ENCODE peak calls at places on chromosomes 2 and 18, in four cellular contexts. G is AG04449, X is MM.1S, W is hepatocyte. F is an unnamed sample.

GRCh38 chr2:232872826-232873225 is 2.8 kb downstream of the SNORC start:
- DNase-seq in G (no peak), X (no peak), W (no peak), F (no peak)

GRCh38 chr2:237854295-237854694 is 5.1 kb upstream of the RAMP1 start:
- DNase-seq in G (no peak), X (no peak), W (no peak), F (no peak)

GRCh38 chr2:216179015-216179414 is 69.9 kb downstream of the XRCC5 start:
- DNase-seq in G (no peak), X (no peak), W (no peak), F (no peak)

GRCh38 chr2:157252529-157252928 is 5.0 kb upstream of the GALNT5 start:
- DNase-seq in G (no peak), X (no peak), W (no peak), F (no peak)

GRCh38 chr2:136281281-136282117 is 163.6 kb upstream of the CXCR4 start:
- DNase-seq in G (no peak), X (no peak), W (no peak), F (no peak)

GRCh38 chr2:884027-884748 is 66.5 kb upstream of the SNTG2 start:
- DNase-seq in G (no peak), X (no peak), W (no peak), F (no peak)

GRCh38 chr2:171529914-171530313 is 7.6 kb downstream of the CYBRD1 start:
- DNase-seq in G (no peak), X (no peak), W (no peak), F (no peak)

GRCh38 chr2:52810460-52810859 is 957.1 kb upstream of the CHAC2 start:
- DNase-seq in G (no peak), X (peak), W (peak), F (no peak)

GRCh38 chr2:86480105-86480504 is 38.9 kb downstream of the KDM3A start:
- DNase-seq in G (no peak), X (no peak), W (no peak), F (no peak)

GRCh38 chr2:220154243-220154642 is 526.8 kb downstream of the SLC4A3 start:
- DNase-seq in G (no peak), X (no peak), W (peak), F (no peak)
- TF ChIP-seq CTCF in G (no peak), X (no peak), W (peak), F (peak)

GRCh38 chr2:234450431-234451095 is 46.3 kb downstream of the ARL4C start:
- DNase-seq in G (no peak), X (no peak), W (no peak), F (no peak)
- TF ChIP-seq CTCF in G (no peak), X (no peak), W (no peak), F (no peak)

GRCh38 chr2:43945439-43945838 is 50.4 kb downstream of the LRPPRC start:
- DNase-seq in G (no peak), X (no peak), W (no peak), F (no peak)

GRCh38 chr2:43944915-43945314 is 50.9 kb downstream of the LRPPRC start:
- DNase-seq in G (no peak), X (no peak), W (no peak), F (no peak)

GRCh38 chr2:43948370-43948769 is 47.4 kb downstream of the LRPPRC start:
- DNase-seq in G (no peak), X (no peak), W (no peak), F (no peak)

DNA sequence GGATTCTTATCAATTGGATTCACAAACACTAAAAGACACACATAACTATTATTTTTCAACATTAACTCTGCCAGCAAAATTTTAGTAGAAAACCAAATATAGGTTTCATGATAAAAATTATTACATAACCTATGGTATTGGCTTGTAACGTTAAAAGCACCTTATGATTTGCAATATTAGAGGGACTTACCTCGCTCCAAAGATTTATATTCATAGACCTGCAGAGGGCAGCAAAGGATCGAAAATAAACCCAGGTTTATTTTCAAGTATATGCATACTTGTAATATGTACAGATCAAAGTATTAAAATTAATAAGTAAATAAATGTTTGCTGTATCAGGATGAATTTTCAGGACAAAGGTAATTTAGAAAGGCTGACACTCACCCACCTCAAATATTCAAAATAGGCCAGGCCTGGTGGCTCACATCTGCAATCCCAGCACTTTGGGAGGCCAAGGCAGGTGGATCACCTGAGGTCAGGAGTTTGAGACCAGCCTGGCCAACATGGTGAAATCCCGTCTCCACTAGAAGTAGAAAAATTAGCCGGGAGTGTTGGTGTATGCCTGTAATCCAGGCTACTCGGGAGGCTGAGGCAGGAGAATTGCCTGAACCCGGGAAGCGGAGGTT is 45.3 kb downstream of the LRPPRC start:
- DNase-seq in G (no peak), X (peak), W (peak), F (no peak)
- TF ChIP-seq CTCF in G (peak), X (peak), W (peak), F (peak)

GRCh38 chr2:88055436-88056128 is at the start of gene KRCC1:
- DNase-seq in G (peak), X (peak), W (peak), F (peak)
- TF ChIP-seq CTCF in G (peak), X (no peak), W (no peak), F (no peak)

GRCh38 chr18:36064027-36064808 is 3.1 kb downstream of the RPRD1A start:
- DNase-seq in G (no peak), X (no peak), W (no peak), F (no peak)

GRCh38 chr18:36066731-36067117 is 635 bp downstream of the RPRD1A start:
- DNase-seq in G (no peak), X (no peak), W (no peak), F (no peak)

GRCh38 chr18:36066001-36066400 is 1.4 kb downstream of the RPRD1A start:
- DNase-seq in G (no peak), X (no peak), W (no peak), F (no peak)

DNA sequence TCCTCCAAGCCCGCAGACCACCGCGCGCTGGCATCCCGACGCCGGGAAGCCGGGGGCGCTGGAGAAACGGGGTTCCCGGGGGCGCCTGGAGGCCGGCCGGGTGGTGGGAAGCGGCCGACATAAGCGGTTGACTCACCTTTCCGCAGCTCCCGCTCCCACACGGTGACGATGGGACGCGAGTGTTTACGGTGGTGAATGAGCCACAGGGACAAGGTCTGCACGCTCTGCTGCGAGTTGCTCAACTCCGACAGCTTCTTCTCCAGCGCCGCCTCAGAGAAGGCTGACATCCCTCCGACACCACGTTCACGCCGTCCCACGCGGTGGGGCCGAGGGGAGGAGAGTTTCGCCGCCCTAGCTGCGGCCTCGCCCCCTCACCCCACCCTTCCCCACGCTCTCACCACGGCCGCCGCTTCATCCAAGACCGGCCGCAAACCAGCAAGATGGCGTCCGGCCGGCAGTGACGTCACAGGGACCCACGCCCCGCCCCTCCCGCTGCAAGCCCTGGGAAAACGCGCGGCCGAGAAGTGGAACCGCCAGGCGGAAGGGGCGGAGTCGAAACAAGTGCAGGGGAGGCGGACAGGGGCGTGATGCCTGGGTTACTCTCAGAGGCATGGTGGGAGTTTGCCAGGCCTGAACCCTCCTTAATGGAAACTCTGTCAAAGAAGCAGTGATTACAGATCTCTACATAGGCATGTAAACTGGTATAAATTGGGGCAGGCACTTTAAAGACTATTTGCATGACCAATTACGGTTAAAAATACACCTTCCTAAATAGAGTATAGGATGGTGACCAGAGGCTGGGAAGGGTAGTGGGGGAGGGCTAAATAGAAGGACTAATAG is at the start of gene RPRD1A:
- DNase-seq in G (peak), X (peak), W (peak), F (peak)
- TF ChIP-seq CTCF in G (no peak), X (no peak), W (no peak), F (peak)

GRCh38 chr2:110980613-110981062 is 140.1 kb upstream of the BCL2L11 start:
- DNase-seq in G (no peak), X (no peak), W (no peak), F (no peak)
- TF ChIP-seq CTCF in G (no peak), X (no peak), W (no peak), F (no peak)

DNA sequence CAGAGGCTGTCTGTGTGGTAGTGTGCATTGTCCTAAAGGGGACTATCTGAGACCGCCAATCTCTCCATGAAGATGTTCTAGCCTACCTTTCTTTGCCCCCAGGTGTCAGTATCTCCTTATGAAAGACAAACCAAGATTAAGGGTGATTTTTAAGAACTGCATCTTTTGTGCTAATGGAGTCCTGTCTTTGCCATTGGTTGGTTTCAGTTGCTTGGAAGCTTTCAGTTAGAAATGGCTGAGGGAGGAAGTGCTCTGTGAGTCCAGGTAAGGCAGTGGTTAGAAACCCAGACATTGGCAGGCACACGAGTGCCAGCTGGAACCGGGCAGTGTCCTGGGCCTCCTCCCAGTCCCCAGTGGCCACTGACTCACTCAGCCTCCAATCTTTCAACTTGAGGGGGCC is 111.3 kb downstream of the DOCK10 start:
- DNase-seq in G (no peak), X (no peak), W (no peak), F (no peak)
- TF ChIP-seq CTCF in G (no peak), X (peak), W (no peak), F (peak)

F was measured in chondrocyte.